ENCODE peak calls at places on chromosomes 1 and 21, in five cellular contexts. One of them, this sample, is unnamed.

GRCh38 chr1:244154882-244155531 is 103.9 kb downstream of the ZBTB18 start:
- DNase-seq in heart right ventricle: no peak
- DNase-seq in A549: no peak
- DNase-seq in upper lobe of right lung: no peak
- DNase-seq in AG04450: no peak
- DNase-seq in this sample: no peak

GRCh38 chr1:25675729-25676476 is 59.3 kb downstream of the MAN1C1 start:
- DNase-seq in heart right ventricle: no peak
- DNase-seq in A549: no peak
- DNase-seq in upper lobe of right lung: peak
- DNase-seq in AG04450: no peak
- DNase-seq in this sample: no peak

GRCh38 chr1:43346636-43347035 is 9.0 kb downstream of the MPL start:
- DNase-seq in heart right ventricle: no peak
- DNase-seq in A549: no peak
- DNase-seq in upper lobe of right lung: peak
- DNase-seq in AG04450: no peak
- DNase-seq in this sample: no peak

GRCh38 chr21:26945916-26946315 is 21.0 kb downstream of the ADAMTS5 start:
- DNase-seq in heart right ventricle: peak
- DNase-seq in A549: no peak
- DNase-seq in upper lobe of right lung: no peak
- DNase-seq in AG04450: no peak
- DNase-seq in this sample: no peak

GRCh38 chr1:3194760-3195479 is 125.9 kb downstream of the PRDM16 start:
- DNase-seq in heart right ventricle: no peak
- DNase-seq in A549: no peak
- DNase-seq in upper lobe of right lung: no peak
- DNase-seq in AG04450: no peak
- DNase-seq in this sample: no peak

GRCh38 chr1:162003061-162003824 is 20.4 kb downstream of the OLFML2B start:
- DNase-seq in heart right ventricle: no peak
- DNase-seq in A549: no peak
- DNase-seq in upper lobe of right lung: no peak
- DNase-seq in AG04450: peak
- DNase-seq in this sample: peak

GRCh38 chr21:38955495-38955894 is 149.8 kb downstream of the ETS2 start:
- DNase-seq in heart right ventricle: peak
- DNase-seq in A549: no peak
- DNase-seq in upper lobe of right lung: no peak
- DNase-seq in AG04450: no peak
- DNase-seq in this sample: peak

GRCh38 chr1:192939440-192939839 is 119.7 kb downstream of the UCHL5 start:
- DNase-seq in heart right ventricle: no peak
- DNase-seq in A549: no peak
- DNase-seq in upper lobe of right lung: no peak
- DNase-seq in AG04450: no peak
- DNase-seq in this sample: no peak

GRCh38 chr1:241598234-241598633 is 41.9 kb downstream of the CHML start:
- DNase-seq in heart right ventricle: no peak
- DNase-seq in A549: no peak
- DNase-seq in upper lobe of right lung: no peak
- DNase-seq in AG04450: no peak
- DNase-seq in this sample: no peak

GRCh38 chr1:219676012-219676770 is 63.3 kb upstream of the ZC3H11B start:
- DNase-seq in heart right ventricle: no peak
- DNase-seq in A549: no peak
- DNase-seq in upper lobe of right lung: no peak
- DNase-seq in AG04450: no peak
- DNase-seq in this sample: peak

GRCh38 chr1:68620575-68620974 is 123.7 kb upstream of the DEPDC1 start:
- DNase-seq in heart right ventricle: no peak
- DNase-seq in A549: no peak
- DNase-seq in upper lobe of right lung: no peak
- DNase-seq in AG04450: no peak
- DNase-seq in this sample: no peak

GRCh38 chr1:245788269-245788668 is 633.5 kb downstream of the KIF26B start:
- DNase-seq in heart right ventricle: no peak
- DNase-seq in A549: no peak
- DNase-seq in upper lobe of right lung: no peak
- DNase-seq in AG04450: peak
- DNase-seq in this sample: peak

DNA sequence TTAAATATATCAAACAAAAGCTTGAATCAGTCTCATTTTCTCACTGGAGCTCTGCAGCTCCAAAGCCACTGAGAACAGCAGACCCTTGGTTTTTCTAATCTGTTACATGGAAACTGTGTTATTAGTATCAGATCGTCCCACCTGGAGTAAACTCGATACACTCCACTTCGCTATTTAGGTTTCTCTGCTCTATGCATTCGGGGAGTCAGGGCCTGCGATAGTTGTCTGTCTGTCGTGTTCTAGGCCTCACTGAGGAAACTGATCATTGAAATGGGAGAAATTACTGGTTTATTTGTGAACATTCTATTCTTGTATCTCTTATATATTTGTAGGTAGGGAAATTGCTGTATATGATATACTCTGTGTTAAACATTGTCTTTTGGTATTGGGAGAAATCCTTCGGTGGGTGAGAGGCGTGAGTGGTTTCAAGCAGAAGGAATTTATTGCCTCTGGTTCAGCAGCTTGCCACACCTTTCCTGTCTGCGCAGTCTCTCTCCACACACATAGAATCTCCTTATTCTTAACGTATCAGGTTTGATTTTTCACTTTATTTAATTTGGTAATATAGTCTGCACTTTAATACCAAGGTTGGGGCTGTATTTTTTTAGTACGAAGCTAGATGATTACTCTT is 8.5 kb downstream of the PRDM2 start:
- DNase-seq in heart right ventricle: no peak
- DNase-seq in A549: no peak
- DNase-seq in upper lobe of right lung: no peak
- DNase-seq in AG04450: no peak
- DNase-seq in this sample: no peak
- TF ChIP-seq CTCF in heart right ventricle: no peak
- TF ChIP-seq CTCF in A549: no peak
- TF ChIP-seq CTCF in upper lobe of right lung: no peak
- TF ChIP-seq CTCF in AG04450: no peak
- TF ChIP-seq CTCF in this sample: no peak

GRCh38 chr1:111631502-111631901 is 11.9 kb downstream of the RAP1A start:
- DNase-seq in heart right ventricle: no peak
- DNase-seq in A549: no peak
- DNase-seq in upper lobe of right lung: no peak
- DNase-seq in AG04450: no peak
- DNase-seq in this sample: no peak

GRCh38 chr1:111628153-111628552 is 8.6 kb downstream of the RAP1A start:
- DNase-seq in heart right ventricle: no peak
- DNase-seq in A549: no peak
- DNase-seq in upper lobe of right lung: no peak
- DNase-seq in AG04450: no peak
- DNase-seq in this sample: no peak

GRCh38 chr1:111633736-111634135 is 14.1 kb downstream of the RAP1A start:
- DNase-seq in heart right ventricle: no peak
- DNase-seq in A549: no peak
- DNase-seq in upper lobe of right lung: no peak
- DNase-seq in AG04450: no peak
- DNase-seq in this sample: no peak

GRCh38 chr1:111625263-111625662 is 5.7 kb downstream of the RAP1A start:
- DNase-seq in heart right ventricle: no peak
- DNase-seq in A549: no peak
- DNase-seq in upper lobe of right lung: no peak
- DNase-seq in AG04450: no peak
- DNase-seq in this sample: no peak

DNA sequence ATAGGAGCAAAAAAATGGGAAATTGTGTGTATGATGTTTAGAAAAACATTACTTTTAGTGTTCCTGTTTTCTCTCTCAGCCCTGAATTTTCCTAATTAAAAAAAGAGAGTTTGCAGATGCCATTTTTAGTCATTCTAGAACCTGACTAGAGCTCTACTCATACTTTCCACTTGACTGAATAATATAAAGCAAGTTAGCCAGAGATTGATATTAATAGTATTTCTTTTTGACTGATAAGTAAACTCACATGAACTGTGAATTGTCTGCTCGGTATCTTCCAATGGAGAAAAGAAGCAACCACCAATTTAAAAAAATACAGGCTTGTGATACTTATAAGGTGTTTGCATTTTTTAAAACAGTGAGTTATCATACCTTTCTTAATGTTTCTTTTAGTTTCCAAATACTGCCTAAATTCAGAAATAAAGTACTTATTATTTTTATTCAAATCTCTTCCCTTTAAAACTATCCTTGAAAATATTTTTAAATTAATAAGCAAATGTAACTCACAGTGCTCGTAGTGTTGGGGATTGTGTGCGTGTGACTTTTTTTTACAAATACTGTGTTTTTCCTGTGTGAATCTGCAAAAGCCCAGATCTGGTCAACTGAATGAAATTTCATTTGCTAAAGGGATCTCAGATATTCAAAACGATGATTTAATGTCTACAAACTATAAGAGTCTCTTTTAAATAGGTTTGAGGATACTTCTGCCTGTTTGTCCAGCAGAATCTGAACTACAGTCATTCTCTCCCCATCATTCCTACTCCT is 9.8 kb downstream of the RAP1A start:
- DNase-seq in heart right ventricle: no peak
- DNase-seq in A549: no peak
- DNase-seq in upper lobe of right lung: no peak
- DNase-seq in AG04450: no peak
- DNase-seq in this sample: no peak
- H3K4me3 ChIP-seq in heart right ventricle: no peak
- H3K4me3 ChIP-seq in A549: no peak
- H3K4me3 ChIP-seq in upper lobe of right lung: no peak
- H3K4me3 ChIP-seq in AG04450: no peak
- H3K4me3 ChIP-seq in this sample: no peak

GRCh38 chr1:224734261-224734935 is 118.3 kb downstream of the CNIH3 start:
- DNase-seq in heart right ventricle: no peak
- DNase-seq in A549: peak
- DNase-seq in upper lobe of right lung: no peak
- DNase-seq in AG04450: no peak
- DNase-seq in this sample: no peak
- TF ChIP-seq CTCF in heart right ventricle: no peak
- TF ChIP-seq CTCF in A549: no peak
- TF ChIP-seq CTCF in upper lobe of right lung: no peak
- TF ChIP-seq CTCF in AG04450: peak
- TF ChIP-seq CTCF in this sample: peak

GRCh38 chr1:190479537-190479936 is 1.9 kb upstream of the BRINP3 start:
- DNase-seq in heart right ventricle: no peak
- DNase-seq in A549: no peak
- DNase-seq in upper lobe of right lung: no peak
- DNase-seq in AG04450: no peak
- DNase-seq in this sample: no peak
- H3K4me3 ChIP-seq in heart right ventricle: no peak
- H3K4me3 ChIP-seq in A549: no peak
- H3K4me3 ChIP-seq in upper lobe of right lung: no peak
- H3K4me3 ChIP-seq in AG04450: no peak
- H3K4me3 ChIP-seq in this sample: no peak

GRCh38 chr1:61334718-61335589 is 252.6 kb downstream of the NFIA start:
- DNase-seq in heart right ventricle: peak
- DNase-seq in A549: no peak
- DNase-seq in upper lobe of right lung: no peak
- DNase-seq in AG04450: no peak
- DNase-seq in this sample: peak

GRCh38 chr1:61337981-61338848 is 255.9 kb downstream of the NFIA start:
- DNase-seq in heart right ventricle: peak
- DNase-seq in A549: peak
- DNase-seq in upper lobe of right lung: peak
- DNase-seq in AG04450: no peak
- DNase-seq in this sample: peak

GRCh38 chr1:61338899-61339298 is 256.5 kb downstream of the NFIA start:
- DNase-seq in heart right ventricle: no peak
- DNase-seq in A549: no peak
- DNase-seq in upper lobe of right lung: no peak
- DNase-seq in AG04450: no peak
- DNase-seq in this sample: no peak

GRCh38 chr1:61337471-61337870 is 255.1 kb downstream of the NFIA start:
- DNase-seq in heart right ventricle: no peak
- DNase-seq in A549: peak
- DNase-seq in upper lobe of right lung: no peak
- DNase-seq in AG04450: no peak
- DNase-seq in this sample: peak

GRCh38 chr1:61337037-61337436 is 254.7 kb downstream of the NFIA start:
- DNase-seq in heart right ventricle: no peak
- DNase-seq in A549: no peak
- DNase-seq in upper lobe of right lung: no peak
- DNase-seq in AG04450: no peak
- DNase-seq in this sample: no peak
- TF ChIP-seq CTCF in heart right ventricle: peak
- TF ChIP-seq CTCF in A549: peak
- TF ChIP-seq CTCF in upper lobe of right lung: peak
- TF ChIP-seq CTCF in AG04450: peak
- TF ChIP-seq CTCF in this sample: peak

GRCh38 chr1:232127190-232127589 is 500.6 kb downstream of the DISC1 start:
- DNase-seq in heart right ventricle: no peak
- DNase-seq in A549: peak
- DNase-seq in upper lobe of right lung: no peak
- DNase-seq in AG04450: peak
- DNase-seq in this sample: peak

GRCh38 chr1:232134365-232134764 is 495.6 kb downstream of the SIPA1L2 start:
- DNase-seq in heart right ventricle: no peak
- DNase-seq in A549: no peak
- DNase-seq in upper lobe of right lung: no peak
- DNase-seq in AG04450: no peak
- DNase-seq in this sample: no peak

GRCh38 chr1:232131715-232132391 is 498.1 kb downstream of the SIPA1L2 start:
- DNase-seq in heart right ventricle: no peak
- DNase-seq in A549: no peak
- DNase-seq in upper lobe of right lung: no peak
- DNase-seq in AG04450: no peak
- DNase-seq in this sample: no peak

GRCh38 chr1:232132572-232132971 is 497.4 kb downstream of the SIPA1L2 start:
- DNase-seq in heart right ventricle: no peak
- DNase-seq in A549: no peak
- DNase-seq in upper lobe of right lung: no peak
- DNase-seq in AG04450: no peak
- DNase-seq in this sample: no peak

GRCh38 chr1:232130815-232131474 is 499.0 kb downstream of the SIPA1L2 start:
- DNase-seq in heart right ventricle: no peak
- DNase-seq in A549: no peak
- DNase-seq in upper lobe of right lung: no peak
- DNase-seq in AG04450: no peak
- DNase-seq in this sample: no peak
- H3K4me3 ChIP-seq in heart right ventricle: no peak
- H3K4me3 ChIP-seq in A549: no peak
- H3K4me3 ChIP-seq in upper lobe of right lung: no peak
- H3K4me3 ChIP-seq in AG04450: no peak
- H3K4me3 ChIP-seq in this sample: no peak